ENCODE peak calls at places on chromosomes 13 and 19, in seven cellular contexts. N, V, K, W, O, U and D are unnamed samples.
A peak's percentile ranks its signal among the peaks of the same experiment; 100 is the strongest.

GRCh38 chr19:24074720-24075119 is 12.3 kb upstream of the ZNF254 start:
- DNase-seq in N (no peak), V (no peak), K (peak; percentile 25), W (no peak), O (no peak), U (peak; percentile 30), D (no peak)

GRCh38 chr13:38577048-38577447 is 109.8 kb upstream of the FREM2 start:
- DNase-seq in N (no peak), V (peak; percentile 43), K (no peak), W (no peak), O (no peak), U (no peak), D (no peak)

GRCh38 chr13:45021250-45021649 is 31.9 kb downstream of the GPALPP1 start:
- DNase-seq in N (no peak), V (no peak), K (no peak), W (no peak), O (no peak), U (no peak), D (no peak)

GRCh38 chr13:75635101-75635620 is 969 bp upstream of the LMO7 start:
- DNase-seq in N (no peak), V (peak; percentile 41), K (no peak), W (no peak), O (no peak), U (peak; percentile 48), D (no peak)

GRCh38 chr19:46866407-46867132 is 5.8 kb downstream of the ARHGAP35 start:
- DNase-seq in N (no peak), V (no peak), K (no peak), W (no peak), O (no peak), U (no peak), D (no peak)

GRCh38 chr13:27969073-27969865 is at the start of gene CDX2:
- DNase-seq in N (no peak), V (peak; percentile 87), K (peak; percentile 73), W (no peak), O (no peak), U (no peak), D (peak; percentile 37)

GRCh38 chr19:2051771-2052704 is 994 bp upstream of the MKNK2 start:
- DNase-seq in N (no peak), V (no peak), K (peak; percentile 91), W (no peak), O (no peak), U (no peak), D (no peak)

GRCh38 chr19:13055213-13056051 is 47.2 kb downstream of the LYL1 start:
- DNase-seq in N (no peak), V (peak; percentile 68), K (peak; percentile 95), W (no peak), O (peak; percentile 47), U (peak; percentile 99), D (peak; percentile 50)

GRCh38 chr13:39567569-39567968 is 35.4 kb downstream of the LHFPL6 start:
- DNase-seq in N (no peak), V (no peak), K (no peak), W (no peak), O (no peak), U (no peak), D (no peak)